ENCODE peak calls at places on chromosomes 16 and 17, in ten cellular contexts. Z is heart left ventricle, O is stomach, L is uterus, U is lower leg skin, M is gastrocnemius medialis, R is sigmoid colon, A is body of pancreas, J is tibial nerve, N is H54. V is an unnamed sample.
A peak's percentile ranks its signal among the peaks of the same experiment; 100 is the strongest.

GRCh38 chr17:27765353-27765752 is 35.0 kb downstream of the NOS2 start:
- DNase-seq in Z (no peak), O (no peak), L (no peak), U (peak; percentile 62), M (no peak), R (no peak), A (no peak), J (no peak), N (no peak), V (no peak)

GRCh38 chr17:50947844-50948514 is 81.8 kb upstream of the TOB1 start:
- DNase-seq in Z (peak; percentile 74), O (peak; percentile 96), L (no peak), U (peak; percentile 92), M (peak; percentile 73), R (peak; percentile 86), A (peak; percentile 95), J (peak; percentile 18), N (no peak), V (peak; percentile 70)

GRCh38 chr16:17828012-17828411 is 357.3 kb upstream of the XYLT1 start:
- DNase-seq in Z (no peak), O (no peak), L (no peak), U (no peak), M (no peak), R (no peak), A (no peak), J (no peak), N (no peak), V (no peak)

GRCh38 chr16:67016681-67017450 is 12.1 kb upstream of the CBFB start:
- DNase-seq in Z (no peak), O (no peak), L (no peak), U (peak; percentile 66), M (peak; percentile 11), R (peak; percentile 27), A (no peak), J (no peak), N (no peak), V (no peak)

GRCh38 chr16:22727285-22728166 is 86.4 kb upstream of the HS3ST2 start:
- DNase-seq in Z (no peak), O (no peak), L (no peak), U (no peak), M (no peak), R (no peak), A (no peak), J (no peak), N (no peak), V (no peak)

GRCh38 chr16:74450236-74450635 is 29.0 kb upstream of the CLEC18B start:
- DNase-seq in Z (no peak), O (no peak), L (no peak), U (no peak), M (no peak), R (no peak), A (no peak), J (no peak), N (no peak), V (no peak)

GRCh38 chr17:9274119-9274445 is 252.8 kb downstream of the NTN1 start:
- DNase-seq in Z (no peak), O (no peak), L (no peak), U (no peak), M (no peak), R (no peak), A (no peak), J (no peak), N (no peak), V (no peak)

GRCh38 chr17:77735341-77736206 is 222.9 kb upstream of the TNRC6C start:
- DNase-seq in Z (peak; percentile 83), O (peak; percentile 40), L (peak; percentile 70), U (no peak), M (no peak), R (peak; percentile 83), A (no peak), J (no peak), N (no peak), V (peak; percentile 85)

GRCh38 chr17:2213291-2213960 is 90.2 kb downstream of the SMG6 start:
- DNase-seq in Z (no peak), O (no peak), L (no peak), U (no peak), M (no peak), R (peak; percentile 72), A (no peak), J (no peak), N (no peak), V (no peak)

GRCh38 chr16:15894571-15895358 is 6.4 kb upstream of the CEP20 start:
- DNase-seq in Z (no peak), O (no peak), L (no peak), U (peak; percentile 65), M (no peak), R (no peak), A (no peak), J (no peak), N (no peak), V (no peak)
- TF ChIP-seq POLR2A in Z (no peak), O (no peak), L (no peak), U (no peak), M (no peak), R (no peak), A (no peak), J (no peak), N (no peak), V (no peak)

DNA sequence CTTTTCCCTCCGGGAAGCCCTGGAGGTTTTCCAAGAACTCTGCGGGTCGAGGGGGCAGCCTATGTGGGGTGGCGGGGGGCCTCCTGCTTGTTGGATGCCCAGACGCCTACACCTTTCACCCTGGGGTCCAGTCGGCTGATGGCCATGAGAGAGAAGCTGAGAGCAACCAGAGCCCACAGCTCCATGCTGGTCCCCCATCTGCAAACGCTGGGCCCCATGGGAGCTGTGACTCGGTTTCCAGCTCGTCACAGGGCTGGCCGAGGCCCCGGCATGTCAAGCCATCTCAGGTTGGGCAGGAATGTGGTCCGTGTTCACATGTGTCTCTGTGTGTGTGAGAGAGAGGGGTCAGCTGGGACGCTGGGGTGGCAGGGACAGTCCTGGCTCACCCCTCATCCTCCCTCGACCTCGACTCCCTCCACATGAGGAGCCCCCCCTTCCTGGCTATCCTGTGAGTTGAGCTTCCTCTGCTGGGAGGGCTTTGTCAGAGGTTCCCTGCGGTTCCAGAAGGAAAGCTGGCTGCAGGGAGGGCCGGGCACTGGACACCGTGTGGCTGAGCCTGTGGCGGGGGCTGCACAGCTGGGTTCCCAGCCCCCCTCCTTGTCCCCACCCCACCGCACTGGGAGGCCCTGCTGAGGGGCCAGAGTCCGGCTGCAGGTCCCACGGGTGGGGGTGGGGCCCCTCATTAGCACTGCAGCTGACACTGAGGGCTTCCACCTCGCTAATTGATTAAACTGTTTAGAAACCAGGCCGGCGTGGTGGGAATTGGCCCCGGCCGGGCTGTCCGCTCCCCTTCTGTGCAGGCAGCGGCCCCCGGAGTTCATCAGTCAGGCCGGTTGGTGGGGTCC is 19.1 kb downstream of the METRNL start:
- DNase-seq in Z (no peak), O (no peak), L (no peak), U (no peak), M (no peak), R (no peak), A (no peak), J (no peak), N (no peak), V (no peak)
- TF ChIP-seq POLR2A in Z (no peak), O (no peak), L (no peak), U (no peak), M (no peak), R (no peak), A (no peak), J (no peak), N (no peak), V (no peak)

DNA sequence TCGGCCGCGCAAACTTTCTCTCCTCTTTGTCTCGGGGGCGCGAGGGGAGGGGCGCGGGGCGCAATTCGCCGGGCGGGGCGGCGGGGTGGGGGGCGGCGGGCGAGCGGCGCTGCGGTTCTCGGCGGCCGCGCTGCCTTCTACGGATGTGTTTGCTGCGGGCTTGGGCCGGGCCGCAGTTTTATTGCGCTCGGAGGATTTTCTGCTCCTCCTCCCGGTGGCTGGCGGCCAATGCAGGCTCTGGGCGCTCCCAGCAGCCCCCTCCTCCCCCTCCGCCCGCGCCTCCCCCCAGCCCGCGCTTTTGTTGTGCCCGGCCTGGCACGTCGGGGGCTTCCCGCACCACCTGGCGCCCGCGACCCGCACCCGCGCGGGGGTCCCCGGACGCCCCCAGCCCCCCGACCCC is at the start of gene TIMP2:
- DNase-seq in Z (peak; percentile 94), O (peak; percentile 87), L (peak; percentile 93), U (peak; percentile 97), M (peak; percentile 70), R (peak; percentile 98), A (peak; percentile 91), J (peak; percentile 83), N (peak; percentile 75), V (peak; percentile 8)
- TF ChIP-seq POLR2A in Z (no peak), O (no peak), L (peak; percentile 53), U (peak; percentile 29), M (no peak), R (no peak), A (peak; percentile 74), J (peak; percentile 30), N (peak; percentile 89), V (no peak)

GRCh38 chr16:83973077-83973476 is 5.0 kb downstream of the NECAB2 start:
- DNase-seq in Z (no peak), O (no peak), L (no peak), U (no peak), M (no peak), R (no peak), A (no peak), J (no peak), N (no peak), V (no peak)

GRCh38 chr16:83973581-83974385 is 5.7 kb downstream of the NECAB2 start:
- DNase-seq in Z (no peak), O (no peak), L (no peak), U (no peak), M (no peak), R (no peak), A (no peak), J (no peak), N (no peak), V (no peak)

GRCh38 chr16:83970430-83970815 is 2.4 kb downstream of the NECAB2 start:
- DNase-seq in Z (no peak), O (no peak), L (no peak), U (no peak), M (no peak), R (no peak), A (no peak), J (no peak), N (no peak), V (no peak)

GRCh38 chr16:83971165-83972130 is 3.4 kb downstream of the NECAB2 start:
- DNase-seq in Z (no peak), O (no peak), L (no peak), U (no peak), M (no peak), R (no peak), A (no peak), J (no peak), N (no peak), V (no peak)

DNA sequence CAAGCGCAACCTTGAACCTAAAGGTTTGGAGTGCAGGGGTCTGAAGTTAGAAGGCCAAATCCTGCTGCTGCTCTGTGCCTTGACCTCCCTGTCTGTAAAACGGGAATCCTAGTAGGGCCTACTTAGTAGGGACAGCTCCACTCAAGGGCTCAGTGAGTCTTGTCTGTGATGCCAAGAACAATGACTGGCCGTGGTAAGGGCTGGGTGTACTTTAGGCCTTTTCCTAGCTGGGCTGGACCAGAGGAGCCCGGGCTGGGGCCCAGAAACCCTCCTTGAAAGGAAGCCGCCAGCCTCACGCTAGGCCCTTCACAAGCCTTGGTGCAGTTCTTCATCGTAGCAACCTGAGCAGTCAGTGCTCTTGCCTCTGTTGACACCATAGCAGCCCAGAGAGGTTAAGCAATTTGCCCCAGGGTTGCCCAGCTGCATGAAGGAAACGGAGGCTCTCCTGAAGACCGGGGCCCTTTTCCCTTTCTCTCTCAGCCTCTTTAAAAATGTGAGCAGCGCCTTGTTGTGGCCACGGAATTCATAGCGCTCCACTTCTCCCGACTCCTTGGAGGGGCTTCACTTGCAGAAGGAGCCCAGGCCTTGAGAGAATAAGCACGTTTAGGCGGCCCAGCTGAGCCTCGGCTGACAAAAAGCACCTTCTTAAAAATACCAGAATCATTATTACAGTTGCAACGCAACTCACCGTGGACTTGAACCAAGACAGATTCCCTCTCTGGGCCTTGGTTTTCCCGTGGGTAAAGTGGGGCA is 4.4 kb downstream of the NECAB2 start:
- DNase-seq in Z (no peak), O (no peak), L (no peak), U (no peak), M (no peak), R (no peak), A (no peak), J (no peak), N (no peak), V (no peak)
- TF ChIP-seq POLR2A in Z (no peak), O (no peak), L (no peak), U (no peak), M (no peak), R (no peak), A (no peak), J (no peak), N (no peak), V (no peak)